ENCODE peak calls at places on chromosomes 12 and 14, in five cellular contexts. N is CD8-positive, alpha-beta T cell; E is heart left ventricle; X is A673; O is lung. C is an unnamed sample. For H3K27me3, the result is how much of the 10 kb centered on the place peaks cover.

GRCh38 chr14:88476825-88477224 is 78.0 kb downstream of the PTPN21 start:
- DNase-seq in N (no peak), E (no peak), X (no peak), O (no peak), C (no peak)

GRCh38 chr14:43475762-43476161 is 1031.3 kb downstream of the FSCB start:
- DNase-seq in N (no peak), E (no peak), X (no peak), O (no peak), C (no peak)

GRCh38 chr12:45553204-45553603 is 176.3 kb upstream of the ARID2 start:
- DNase-seq in N (no peak), E (no peak), X (no peak), O (no peak), C (no peak)

GRCh38 chr12:321606-322326 is 59.1 kb upstream of the SLC6A13 start:
- DNase-seq in N (no peak), E (no peak), X (no peak), O (no peak), C (no peak)

GRCh38 chr14:26175659-26176058 is 422.2 kb downstream of the NOVA1 start:
- DNase-seq in N (no peak), E (no peak), X (no peak), O (no peak), C (no peak)

GRCh38 chr12:43180242-43180641 is 371.8 kb downstream of the ADAMTS20 start:
- DNase-seq in N (no peak), E (no peak), X (no peak), O (no peak), C (no peak)

GRCh38 chr12:9756174-9756573 is 4.5 kb downstream of the CD69 start:
- DNase-seq in N (no peak), E (no peak), X (no peak), O (no peak), C (no peak)

GRCh38 chr12:86727151-86727550 is 471.0 kb upstream of the MGAT4C start:
- DNase-seq in N (no peak), E (no peak), X (no peak), O (no peak), C (no peak)

GRCh38 chr14:100900837-100901390 is 2.6 kb downstream of the RTL1 start:
- DNase-seq in N (no peak), E (no peak), X (peak), O (peak), C (peak)

GRCh38 chr12:15038137-15038536 is 65.3 kb downstream of the PDE6H start:
- DNase-seq in N (no peak), E (no peak), X (no peak), O (no peak), C (no peak)

GRCh38 chr12:25056011-25056410 is 107.1 kb upstream of the BCAT1 start:
- DNase-seq in N (no peak), E (no peak), X (no peak), O (no peak), C (no peak)

GRCh38 chr12:3186546-3187237 is 109.5 kb downstream of the TSPAN9 start:
- DNase-seq in N (no peak), E (no peak), X (no peak), O (no peak), C (no peak)

GRCh38 chr12:124171231-124171985 is 123.5 kb upstream of the RFLNA start:
- DNase-seq in N (no peak), E (no peak), X (no peak), O (no peak), C (no peak)

GRCh38 chr12:130932061-130932650 is 21.6 kb upstream of the ADGRD1 start:
- DNase-seq in N (no peak), E (no peak), X (no peak), O (no peak), C (no peak)

GRCh38 chr14:89027097-89027740 is 202.8 kb downstream of the TTC8 start:
- DNase-seq in N (peak), E (peak), X (peak), O (peak), C (peak)

GRCh38 chr12:89179983-89180382 is 172.3 kb downstream of the DUSP6 start:
- DNase-seq in N (no peak), E (no peak), X (peak), O (peak), C (peak)

GRCh38 chr12:5523396-5524115 is 91.6 kb downstream of the NTF3 start:
- DNase-seq in N (no peak), E (no peak), X (no peak), O (no peak), C (no peak)

GRCh38 chr12:87092421-87092820 is 836.2 kb upstream of the MGAT4C start:
- DNase-seq in N (no peak), E (no peak), X (no peak), O (no peak), C (no peak)

GRCh38 chr14:31128601-31129526 is 78.7 kb downstream of the HECTD1 start:
- DNase-seq in N (no peak), E (no peak), X (no peak), O (no peak), C (no peak)

GRCh38 chr12:54935235-54935951 is 49.2 kb downstream of the TESPA1 start:
- DNase-seq in N (no peak), E (no peak), X (peak), O (no peak), C (no peak)

GRCh38 chr14:101019974-101020710 is 116.6 kb upstream of the RTL1 start:
- DNase-seq in N (no peak), E (no peak), X (no peak), O (peak), C (peak)

GRCh38 chr12:32603858-32604257 is 75.2 kb upstream of the DNM1L start:
- DNase-seq in N (no peak), E (no peak), X (no peak), O (no peak), C (no peak)

GRCh38 chr14:92460916-92461579 is 52.5 kb upstream of the RIN3 start:
- DNase-seq in N (no peak), E (peak), X (no peak), O (no peak), C (no peak)

GRCh38 chr12:3869860-3870259 is 3.3 kb downstream of the PARP11 start:
- DNase-seq in N (no peak), E (no peak), X (no peak), O (no peak), C (no peak)

DNA sequence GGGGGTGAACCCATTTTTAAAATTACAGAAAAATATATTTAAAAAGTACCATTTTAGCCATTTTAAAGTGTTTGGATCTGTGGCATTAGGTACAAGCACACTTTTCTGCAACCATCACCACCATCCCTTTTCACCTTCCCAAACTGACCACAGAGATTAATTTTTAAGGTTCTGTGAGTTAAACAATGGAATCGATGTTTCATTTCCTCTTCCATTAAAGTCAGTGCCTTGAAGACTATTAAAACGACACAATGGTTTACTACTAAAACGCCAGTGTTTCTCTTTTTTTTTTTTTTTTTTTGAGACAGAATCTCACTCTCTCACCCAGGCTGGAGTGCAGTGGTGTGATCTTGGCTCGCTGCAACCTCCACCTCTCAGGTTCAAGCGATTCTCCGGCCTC is 78.1 kb upstream of the GPR68 start:
- DNase-seq in N (no peak), E (no peak), X (no peak), O (no peak), C (no peak)
- TF ChIP-seq CTCF in N (no peak), E (no peak), X (no peak), O (no peak), C (no peak)

DNA sequence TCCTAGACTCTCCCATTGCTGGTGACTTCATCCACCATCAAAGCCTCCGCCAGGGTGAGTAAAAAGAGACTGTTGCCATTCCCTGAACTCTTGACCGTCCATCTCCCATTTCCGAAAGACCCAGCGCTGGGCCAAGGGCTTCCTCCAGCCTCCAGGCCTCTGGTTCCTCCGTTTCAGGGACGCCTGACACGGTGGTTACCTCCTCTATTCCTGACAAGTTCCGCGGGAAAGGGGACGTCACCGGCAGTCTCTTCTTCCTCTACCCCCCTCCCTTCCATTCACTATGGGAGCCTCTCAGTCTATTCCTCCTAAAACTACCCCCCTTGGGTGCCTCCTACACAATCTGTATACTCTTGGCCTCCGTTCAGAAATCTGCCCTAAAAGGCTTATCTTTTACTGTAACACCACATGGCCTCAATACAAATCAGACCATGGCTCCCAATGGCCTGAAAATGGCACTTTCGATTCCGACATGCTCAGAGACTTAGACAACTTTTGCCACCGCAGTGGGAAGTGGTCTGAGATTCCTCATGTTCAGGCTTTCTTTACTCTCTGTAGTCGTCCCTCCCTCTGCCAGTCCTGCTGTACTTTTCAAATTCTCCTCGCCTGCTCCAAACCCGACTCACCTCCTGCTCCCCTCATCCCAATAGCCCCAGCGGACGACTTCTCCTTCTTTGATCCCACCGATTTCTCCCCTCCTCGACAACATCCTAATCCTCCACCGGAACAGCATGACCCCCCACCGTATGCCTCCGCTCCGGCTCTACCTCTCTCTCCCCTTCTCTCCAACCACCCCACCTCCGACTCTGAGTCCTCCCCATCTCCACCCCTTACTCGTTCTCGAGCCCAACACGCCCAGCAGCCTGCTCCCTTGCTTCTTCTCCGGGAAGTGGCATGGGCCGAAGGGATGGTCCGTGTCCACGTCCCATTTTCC is 70.4 kb downstream of the MOK start:
- DNase-seq in N (no peak), E (no peak), X (peak), O (no peak), C (no peak)
- H3K4me3 ChIP-seq in N (no peak), E (peak), X (peak), O (no peak), C (no peak)

GRCh38 chr12:53071591-53072551 is 7.3 kb downstream of the SPRYD3 start:
- DNase-seq in N (no peak), E (peak), X (peak), O (peak), C (no peak)

GRCh38 chr12:53068811-53069585 is 10.2 kb downstream of the SPRYD3 start:
- DNase-seq in N (no peak), E (no peak), X (no peak), O (no peak), C (no peak)

GRCh38 chr12:53067993-53068770 is 11.0 kb downstream of the SPRYD3 start:
- DNase-seq in N (no peak), E (no peak), X (no peak), O (no peak), C (no peak)

GRCh38 chr12:53069621-53070410 is 9.4 kb downstream of the SPRYD3 start:
- DNase-seq in N (no peak), E (no peak), X (no peak), O (peak), C (peak)

DNA sequence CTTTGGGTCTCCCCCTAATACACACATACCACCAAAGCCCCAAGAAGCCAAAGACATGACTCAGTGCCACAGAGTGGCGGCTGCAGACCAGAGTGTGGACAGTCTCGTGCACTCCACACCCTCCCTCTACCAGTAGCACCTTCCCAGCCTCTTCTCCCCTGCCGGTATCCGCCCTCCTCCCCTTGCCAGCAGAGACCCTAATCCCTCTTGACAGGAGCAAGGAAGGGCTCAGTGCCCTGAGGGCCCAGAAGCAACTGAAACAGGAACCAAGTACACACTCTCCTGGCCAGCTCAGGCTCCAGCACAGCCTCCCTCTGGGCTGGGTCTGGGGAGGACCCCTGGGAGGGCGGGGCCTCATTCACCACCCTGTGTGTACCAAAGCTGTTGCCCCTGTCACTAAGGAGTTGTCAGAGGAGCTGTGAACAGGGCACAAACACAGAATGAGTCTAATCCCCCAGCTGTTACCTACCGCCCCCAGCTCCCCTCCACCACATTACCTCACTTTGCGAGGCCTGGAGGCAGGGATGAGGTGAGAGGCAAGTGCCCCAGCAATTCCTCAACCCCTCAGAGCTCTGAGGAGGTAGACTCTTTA is 8.2 kb downstream of the SPRYD3 start:
- DNase-seq in N (no peak), E (no peak), X (no peak), O (peak), C (no peak)
- H3K27me3 ChIP-seq in N (under half), E (under half), X (under half), O (under half), C (under half)

GRCh38 chr12:39587247-39587646 is 32.4 kb downstream of the ABCD2 start:
- DNase-seq in N (no peak), E (no peak), X (peak), O (no peak), C (no peak)
- TF ChIP-seq CTCF in N (peak), E (peak), X (peak), O (peak), C (no peak)

GRCh38 chr12:95810411-95810810 is 19.8 kb upstream of the NTN4 start:
- DNase-seq in N (no peak), E (no peak), X (no peak), O (no peak), C (no peak)

GRCh38 chr12:95820096-95820703 is 29.6 kb upstream of the NTN4 start:
- DNase-seq in N (no peak), E (no peak), X (peak), O (no peak), C (peak)

DNA sequence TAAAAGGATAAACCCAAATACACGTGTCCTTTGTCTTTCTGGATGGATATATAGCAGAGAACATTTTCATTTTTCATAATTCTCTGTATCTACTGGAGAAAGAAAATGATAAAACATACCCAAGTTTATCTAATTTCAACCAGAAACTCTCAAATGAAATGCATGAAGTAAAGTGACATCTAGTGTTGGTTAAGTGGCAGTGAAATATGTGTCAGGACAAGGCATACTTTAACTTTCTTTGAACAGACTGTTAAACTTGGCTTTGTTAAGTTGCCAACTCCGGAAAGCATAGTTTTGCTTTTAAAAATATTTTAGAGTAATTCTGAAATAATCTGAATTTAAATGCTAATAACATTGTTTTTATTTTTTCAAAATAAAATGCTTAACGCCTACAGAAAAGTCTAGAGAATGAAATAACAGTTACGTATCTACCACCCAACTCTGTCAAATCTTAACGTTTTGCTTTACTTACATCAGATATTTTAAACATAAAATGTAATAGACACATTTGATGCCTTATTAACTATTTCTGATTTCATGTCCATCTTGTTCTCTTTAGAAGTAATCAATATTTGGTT is 25.2 kb upstream of the NTN4 start:
- DNase-seq in N (no peak), E (no peak), X (peak), O (no peak), C (no peak)
- H3K4me3 ChIP-seq in N (no peak), E (no peak), X (no peak), O (no peak), C (no peak)

GRCh38 chr14:76509291-76509690 is 133.4 kb downstream of the ESRRB start:
- DNase-seq in N (no peak), E (no peak), X (no peak), O (no peak), C (no peak)
- H3K27me3 ChIP-seq in N (under half), E (under half), X (under half), O (under half), C (under half)

C was measured in colonic mucosa.